ENCODE peak calls at places on chromosome 19, in ten cellular contexts. One of them, this sample, is unnamed.

GRCh38 chr19:1230585-1231489 is 7.0 kb downstream of the CBARP start:
- DNase-seq in CD4-positive, alpha-beta T cell: no peak
- DNase-seq in suprapubic skin: no peak
- DNase-seq in endothelial cell: no peak
- DNase-seq in cardiac fibroblast: no peak
- DNase-seq in breast epithelium: no peak
- DNase-seq in neural crest cell: no peak
- DNase-seq in spleen: no peak
- DNase-seq in DND-41: no peak
- DNase-seq in A549: no peak
- DNase-seq in this sample: no peak

GRCh38 chr19:17296278-17296677 is 6.9 kb downstream of the ABHD8 start:
- DNase-seq in CD4-positive, alpha-beta T cell: no peak
- DNase-seq in suprapubic skin: no peak
- DNase-seq in endothelial cell: no peak
- DNase-seq in cardiac fibroblast: no peak
- DNase-seq in breast epithelium: no peak
- DNase-seq in neural crest cell: no peak
- DNase-seq in spleen: no peak
- DNase-seq in DND-41: no peak
- DNase-seq in A549: peak
- DNase-seq in this sample: no peak

GRCh38 chr19:9018163-9018875 is 8.1 kb upstream of the MUC16 start:
- DNase-seq in CD4-positive, alpha-beta T cell: no peak
- DNase-seq in suprapubic skin: no peak
- DNase-seq in endothelial cell: no peak
- DNase-seq in cardiac fibroblast: no peak
- DNase-seq in breast epithelium: no peak
- DNase-seq in neural crest cell: no peak
- DNase-seq in spleen: no peak
- DNase-seq in DND-41: no peak
- DNase-seq in A549: peak
- DNase-seq in this sample: peak

GRCh38 chr19:13986348-13986904 is 19.7 kb downstream of the RFX1 start:
- DNase-seq in CD4-positive, alpha-beta T cell: peak
- DNase-seq in suprapubic skin: peak
- DNase-seq in endothelial cell: peak
- DNase-seq in cardiac fibroblast: peak
- DNase-seq in breast epithelium: no peak
- DNase-seq in neural crest cell: peak
- DNase-seq in spleen: peak
- DNase-seq in DND-41: peak
- DNase-seq in A549: no peak
- DNase-seq in this sample: peak

GRCh38 chr19:37669336-37669963 is 14.2 kb upstream of the ZFP30 start:
- DNase-seq in CD4-positive, alpha-beta T cell: no peak
- DNase-seq in suprapubic skin: no peak
- DNase-seq in endothelial cell: no peak
- DNase-seq in cardiac fibroblast: peak
- DNase-seq in breast epithelium: no peak
- DNase-seq in neural crest cell: no peak
- DNase-seq in spleen: no peak
- DNase-seq in DND-41: no peak
- DNase-seq in A549: no peak
- DNase-seq in this sample: no peak

GRCh38 chr19:6229951-6230712 is 49.6 kb downstream of the MLLT1 start:
- DNase-seq in CD4-positive, alpha-beta T cell: no peak
- DNase-seq in suprapubic skin: peak
- DNase-seq in endothelial cell: no peak
- DNase-seq in cardiac fibroblast: no peak
- DNase-seq in breast epithelium: no peak
- DNase-seq in neural crest cell: no peak
- DNase-seq in spleen: peak
- DNase-seq in DND-41: no peak
- DNase-seq in A549: no peak
- DNase-seq in this sample: no peak

GRCh38 chr19:5356428-5356827 is 15.8 kb upstream of the PTPRS start:
- DNase-seq in CD4-positive, alpha-beta T cell: no peak
- DNase-seq in suprapubic skin: no peak
- DNase-seq in endothelial cell: no peak
- DNase-seq in cardiac fibroblast: no peak
- DNase-seq in breast epithelium: no peak
- DNase-seq in neural crest cell: no peak
- DNase-seq in spleen: peak
- DNase-seq in DND-41: peak
- DNase-seq in A549: no peak
- DNase-seq in this sample: no peak

GRCh38 chr19:5345895-5346386 is 5.3 kb upstream of the PTPRS start:
- DNase-seq in CD4-positive, alpha-beta T cell: no peak
- DNase-seq in suprapubic skin: no peak
- DNase-seq in endothelial cell: no peak
- DNase-seq in cardiac fibroblast: peak
- DNase-seq in breast epithelium: no peak
- DNase-seq in neural crest cell: no peak
- DNase-seq in spleen: peak
- DNase-seq in DND-41: no peak
- DNase-seq in A549: no peak
- DNase-seq in this sample: no peak

GRCh38 chr19:33562636-33563035 is 41.0 kb upstream of the PEPD start:
- DNase-seq in CD4-positive, alpha-beta T cell: no peak
- DNase-seq in suprapubic skin: no peak
- DNase-seq in endothelial cell: no peak
- DNase-seq in cardiac fibroblast: no peak
- DNase-seq in breast epithelium: no peak
- DNase-seq in neural crest cell: no peak
- DNase-seq in spleen: peak
- DNase-seq in DND-41: no peak
- DNase-seq in A549: no peak
- DNase-seq in this sample: no peak

GRCh38 chr19:46724468-46724867 is 7.6 kb upstream of the PRKD2 start:
- DNase-seq in CD4-positive, alpha-beta T cell: no peak
- DNase-seq in suprapubic skin: no peak
- DNase-seq in endothelial cell: no peak
- DNase-seq in cardiac fibroblast: no peak
- DNase-seq in breast epithelium: no peak
- DNase-seq in neural crest cell: no peak
- DNase-seq in spleen: no peak
- DNase-seq in DND-41: no peak
- DNase-seq in A549: no peak
- DNase-seq in this sample: no peak

GRCh38 chr19:35075202-35076025 is 33.9 kb downstream of the HPN start:
- DNase-seq in CD4-positive, alpha-beta T cell: no peak
- DNase-seq in suprapubic skin: no peak
- DNase-seq in endothelial cell: no peak
- DNase-seq in cardiac fibroblast: no peak
- DNase-seq in breast epithelium: no peak
- DNase-seq in neural crest cell: no peak
- DNase-seq in spleen: no peak
- DNase-seq in DND-41: no peak
- DNase-seq in A549: no peak
- DNase-seq in this sample: no peak

GRCh38 chr19:35076026-35076370 is 34.5 kb downstream of the HPN start:
- DNase-seq in CD4-positive, alpha-beta T cell: no peak
- DNase-seq in suprapubic skin: no peak
- DNase-seq in endothelial cell: no peak
- DNase-seq in cardiac fibroblast: no peak
- DNase-seq in breast epithelium: no peak
- DNase-seq in neural crest cell: no peak
- DNase-seq in spleen: no peak
- DNase-seq in DND-41: no peak
- DNase-seq in A549: no peak
- DNase-seq in this sample: no peak

GRCh38 chr19:35074426-35075201 is 33.1 kb downstream of the HPN start:
- DNase-seq in CD4-positive, alpha-beta T cell: no peak
- DNase-seq in suprapubic skin: no peak
- DNase-seq in endothelial cell: no peak
- DNase-seq in cardiac fibroblast: no peak
- DNase-seq in breast epithelium: no peak
- DNase-seq in neural crest cell: no peak
- DNase-seq in spleen: no peak
- DNase-seq in DND-41: no peak
- DNase-seq in A549: no peak
- DNase-seq in this sample: no peak

GRCh38 chr19:35073941-35074340 is 32.4 kb downstream of the HPN start:
- DNase-seq in CD4-positive, alpha-beta T cell: no peak
- DNase-seq in suprapubic skin: no peak
- DNase-seq in endothelial cell: no peak
- DNase-seq in cardiac fibroblast: no peak
- DNase-seq in breast epithelium: no peak
- DNase-seq in neural crest cell: no peak
- DNase-seq in spleen: no peak
- DNase-seq in DND-41: no peak
- DNase-seq in A549: no peak
- DNase-seq in this sample: no peak

GRCh38 chr19:35073516-35073915 is 32.0 kb downstream of the HPN start:
- DNase-seq in CD4-positive, alpha-beta T cell: no peak
- DNase-seq in suprapubic skin: no peak
- DNase-seq in endothelial cell: no peak
- DNase-seq in cardiac fibroblast: no peak
- DNase-seq in breast epithelium: no peak
- DNase-seq in neural crest cell: no peak
- DNase-seq in spleen: no peak
- DNase-seq in DND-41: no peak
- DNase-seq in A549: no peak
- DNase-seq in this sample: no peak
- TF ChIP-seq CTCF in CD4-positive, alpha-beta T cell: no peak
- TF ChIP-seq CTCF in suprapubic skin: no peak
- TF ChIP-seq CTCF in endothelial cell: no peak
- TF ChIP-seq CTCF in cardiac fibroblast: no peak
- TF ChIP-seq CTCF in breast epithelium: no peak
- TF ChIP-seq CTCF in neural crest cell: no peak
- TF ChIP-seq CTCF in spleen: no peak
- TF ChIP-seq CTCF in DND-41: no peak
- TF ChIP-seq CTCF in A549: no peak
- TF ChIP-seq CTCF in this sample: no peak

DNA sequence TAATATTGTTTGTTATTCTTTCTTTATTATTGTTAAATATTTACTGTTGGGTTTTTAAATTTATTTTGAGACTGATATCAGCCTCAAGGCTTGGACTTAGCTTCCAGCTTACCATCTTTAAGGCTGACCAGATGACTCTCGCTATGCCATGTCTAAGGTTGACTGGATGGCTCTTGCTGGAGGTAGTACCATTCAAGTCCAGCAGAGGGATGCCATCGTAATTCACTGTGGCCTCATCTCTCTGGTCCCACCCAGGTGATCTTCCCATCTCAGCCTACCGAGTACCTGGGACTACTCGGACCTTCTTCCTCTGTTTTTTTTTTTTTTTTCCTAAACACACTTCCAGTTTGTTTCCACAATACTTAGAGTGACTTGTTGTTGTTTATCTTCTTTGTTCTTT is 41.7 kb upstream of the ZNF91 start:
- DNase-seq in CD4-positive, alpha-beta T cell: no peak
- DNase-seq in suprapubic skin: no peak
- DNase-seq in endothelial cell: no peak
- DNase-seq in cardiac fibroblast: no peak
- DNase-seq in breast epithelium: no peak
- DNase-seq in neural crest cell: no peak
- DNase-seq in spleen: no peak
- DNase-seq in DND-41: no peak
- DNase-seq in A549: peak
- DNase-seq in this sample: no peak
- TF ChIP-seq CTCF in CD4-positive, alpha-beta T cell: no peak
- TF ChIP-seq CTCF in suprapubic skin: no peak
- TF ChIP-seq CTCF in endothelial cell: no peak
- TF ChIP-seq CTCF in cardiac fibroblast: peak
- TF ChIP-seq CTCF in breast epithelium: no peak
- TF ChIP-seq CTCF in neural crest cell: peak
- TF ChIP-seq CTCF in spleen: no peak
- TF ChIP-seq CTCF in DND-41: peak
- TF ChIP-seq CTCF in A549: no peak
- TF ChIP-seq CTCF in this sample: no peak

GRCh38 chr19:55384576-55385235 is 614 bp upstream of the TMEM238 start:
- DNase-seq in CD4-positive, alpha-beta T cell: no peak
- DNase-seq in suprapubic skin: no peak
- DNase-seq in endothelial cell: no peak
- DNase-seq in cardiac fibroblast: no peak
- DNase-seq in breast epithelium: no peak
- DNase-seq in neural crest cell: no peak
- DNase-seq in spleen: peak
- DNase-seq in DND-41: peak
- DNase-seq in A549: no peak
- DNase-seq in this sample: no peak
- TF ChIP-seq CTCF in CD4-positive, alpha-beta T cell: no peak
- TF ChIP-seq CTCF in suprapubic skin: no peak
- TF ChIP-seq CTCF in endothelial cell: no peak
- TF ChIP-seq CTCF in cardiac fibroblast: no peak
- TF ChIP-seq CTCF in breast epithelium: no peak
- TF ChIP-seq CTCF in neural crest cell: no peak
- TF ChIP-seq CTCF in spleen: no peak
- TF ChIP-seq CTCF in DND-41: peak
- TF ChIP-seq CTCF in A549: no peak
- TF ChIP-seq CTCF in this sample: no peak

GRCh38 chr19:3115916-3116602 is 19.8 kb upstream of the GNA15 start:
- DNase-seq in CD4-positive, alpha-beta T cell: no peak
- DNase-seq in suprapubic skin: no peak
- DNase-seq in endothelial cell: no peak
- DNase-seq in cardiac fibroblast: no peak
- DNase-seq in breast epithelium: no peak
- DNase-seq in neural crest cell: no peak
- DNase-seq in spleen: no peak
- DNase-seq in DND-41: no peak
- DNase-seq in A549: peak
- DNase-seq in this sample: no peak

GRCh38 chr19:3118232-3119070 is 17.4 kb upstream of the GNA15 start:
- DNase-seq in CD4-positive, alpha-beta T cell: no peak
- DNase-seq in suprapubic skin: no peak
- DNase-seq in endothelial cell: no peak
- DNase-seq in cardiac fibroblast: no peak
- DNase-seq in breast epithelium: no peak
- DNase-seq in neural crest cell: no peak
- DNase-seq in spleen: no peak
- DNase-seq in DND-41: peak
- DNase-seq in A549: no peak
- DNase-seq in this sample: no peak

GRCh38 chr19:3116621-3117020 is 19.2 kb upstream of the GNA15 start:
- DNase-seq in CD4-positive, alpha-beta T cell: no peak
- DNase-seq in suprapubic skin: no peak
- DNase-seq in endothelial cell: no peak
- DNase-seq in cardiac fibroblast: no peak
- DNase-seq in breast epithelium: no peak
- DNase-seq in neural crest cell: no peak
- DNase-seq in spleen: no peak
- DNase-seq in DND-41: no peak
- DNase-seq in A549: no peak
- DNase-seq in this sample: no peak

GRCh38 chr19:3119071-3119781 is 16.6 kb upstream of the GNA15 start:
- DNase-seq in CD4-positive, alpha-beta T cell: no peak
- DNase-seq in suprapubic skin: peak
- DNase-seq in endothelial cell: no peak
- DNase-seq in cardiac fibroblast: no peak
- DNase-seq in breast epithelium: no peak
- DNase-seq in neural crest cell: no peak
- DNase-seq in spleen: no peak
- DNase-seq in DND-41: no peak
- DNase-seq in A549: no peak
- DNase-seq in this sample: no peak

DNA sequence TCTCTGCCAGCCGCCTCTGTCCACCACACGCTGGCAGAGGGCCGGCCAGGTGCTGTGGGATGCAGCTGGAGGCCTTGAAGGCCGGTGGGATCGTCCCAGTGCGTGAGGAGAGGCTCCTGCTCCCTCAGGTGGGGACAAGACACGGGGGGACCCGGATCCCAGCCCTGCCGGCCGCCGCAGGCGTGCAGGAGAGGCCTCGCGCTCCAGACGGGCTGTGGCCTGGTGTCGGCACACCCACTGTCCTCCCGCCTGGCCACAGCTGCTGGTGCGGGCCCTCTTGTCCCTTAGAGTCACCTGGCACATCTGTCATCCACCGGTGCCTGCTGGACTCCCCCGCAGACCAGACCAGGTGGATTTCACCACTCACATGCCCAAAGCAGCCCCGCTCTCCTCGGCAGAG is 18.1 kb upstream of the GNA15 start:
- DNase-seq in CD4-positive, alpha-beta T cell: no peak
- DNase-seq in suprapubic skin: no peak
- DNase-seq in endothelial cell: no peak
- DNase-seq in cardiac fibroblast: no peak
- DNase-seq in breast epithelium: no peak
- DNase-seq in neural crest cell: no peak
- DNase-seq in spleen: no peak
- DNase-seq in DND-41: no peak
- DNase-seq in A549: no peak
- DNase-seq in this sample: no peak
- TF ChIP-seq CTCF in CD4-positive, alpha-beta T cell: no peak
- TF ChIP-seq CTCF in suprapubic skin: no peak
- TF ChIP-seq CTCF in endothelial cell: no peak
- TF ChIP-seq CTCF in cardiac fibroblast: no peak
- TF ChIP-seq CTCF in breast epithelium: no peak
- TF ChIP-seq CTCF in neural crest cell: no peak
- TF ChIP-seq CTCF in spleen: no peak
- TF ChIP-seq CTCF in DND-41: no peak
- TF ChIP-seq CTCF in A549: no peak
- TF ChIP-seq CTCF in this sample: no peak